ENCODE peak calls at places on chromosomes 7 and 10, in eight cellular contexts. One of them, this sample, is unnamed.

GRCh38 chr7:1947586-1948217 is 277.6 kb downstream of the ELFN1 start:
- DNase-seq in HFF-Myc: no peak
- DNase-seq in IMR-90: no peak
- DNase-seq in GM20000: no peak
- DNase-seq in NCI-H1105 treated with DMSO at 0.1 percent for 48 hours: no peak
- DNase-seq in H7: no peak
- DNase-seq in ACHN: no peak
- DNase-seq in NCI-H187: no peak
- DNase-seq in this sample: no peak

GRCh38 chr10:127296696-127297095 is 100.3 kb upstream of the INSYN2A start:
- DNase-seq in IMR-90: no peak
- DNase-seq in HFF-Myc: no peak
- DNase-seq in H7: peak; percentile 38
- DNase-seq in GM20000: no peak
- DNase-seq in NCI-H187: no peak
- DNase-seq in ACHN: no peak
- DNase-seq in NCI-H1105 treated with DMSO at 0.1 percent for 48 hours: no peak
- DNase-seq in this sample: no peak

GRCh38 chr10:78025685-78026364 is 3.5 kb downstream of the POLR3A start:
- DNase-seq in GM20000: no peak
- DNase-seq in IMR-90: peak; percentile 79
- DNase-seq in HFF-Myc: no peak
- DNase-seq in ACHN: peak; percentile 29
- DNase-seq in NCI-H187: no peak
- DNase-seq in H7: no peak
- DNase-seq in NCI-H1105 treated with DMSO at 0.1 percent for 48 hours: no peak
- DNase-seq in this sample: no peak

GRCh38 chr10:121800831-121801230 is 127.0 kb downstream of the ATE1 start:
- DNase-seq in HFF-Myc: no peak
- DNase-seq in NCI-H1105 treated with DMSO at 0.1 percent for 48 hours: no peak
- DNase-seq in NCI-H187: no peak
- DNase-seq in IMR-90: no peak
- DNase-seq in ACHN: no peak
- DNase-seq in GM20000: no peak
- DNase-seq in H7: no peak
- DNase-seq in this sample: peak; percentile 5

GRCh38 chr10:6065845-6066244 is 3.7 kb upstream of the IL2RA start:
- DNase-seq in NCI-H1105 treated with DMSO at 0.1 percent for 48 hours: no peak
- DNase-seq in IMR-90: no peak
- DNase-seq in GM20000: no peak
- DNase-seq in H7: no peak
- DNase-seq in ACHN: no peak
- DNase-seq in NCI-H187: no peak
- DNase-seq in HFF-Myc: no peak
- DNase-seq in this sample: no peak

GRCh38 chr7:98553666-98554065 is 63.4 kb upstream of the NPTX2 start:
- DNase-seq in HFF-Myc: no peak
- DNase-seq in H7: no peak
- DNase-seq in NCI-H187: no peak
- DNase-seq in GM20000: no peak
- DNase-seq in IMR-90: no peak
- DNase-seq in ACHN: no peak
- DNase-seq in NCI-H1105 treated with DMSO at 0.1 percent for 48 hours: no peak
- DNase-seq in this sample: no peak

GRCh38 chr7:21572914-21573313 is 30.1 kb downstream of the DNAH11 start:
- DNase-seq in HFF-Myc: no peak
- DNase-seq in GM20000: no peak
- DNase-seq in ACHN: peak; percentile 5
- DNase-seq in NCI-H1105 treated with DMSO at 0.1 percent for 48 hours: no peak
- DNase-seq in IMR-90: no peak
- DNase-seq in NCI-H187: no peak
- DNase-seq in H7: no peak
- DNase-seq in this sample: no peak

GRCh38 chr7:34133983-34134782 is 228.8 kb downstream of the BMPER start:
- DNase-seq in NCI-H187: peak; percentile 33
- DNase-seq in H7: peak; percentile 84
- DNase-seq in GM20000: peak; percentile 25
- DNase-seq in HFF-Myc: peak; percentile 66
- DNase-seq in NCI-H1105 treated with DMSO at 0.1 percent for 48 hours: peak; percentile 70
- DNase-seq in IMR-90: peak; percentile 84
- DNase-seq in ACHN: peak; percentile 70
- DNase-seq in this sample: peak; percentile 87

GRCh38 chr7:13282377-13282980 is 595.0 kb downstream of the ARL4A start:
- DNase-seq in GM20000: no peak
- DNase-seq in H7: no peak
- DNase-seq in ACHN: peak; percentile 44
- DNase-seq in IMR-90: peak; percentile 54
- DNase-seq in NCI-H187: no peak
- DNase-seq in HFF-Myc: no peak
- DNase-seq in NCI-H1105 treated with DMSO at 0.1 percent for 48 hours: peak; percentile 65
- DNase-seq in this sample: peak; percentile 24

This sample was measured in cardiac muscle cell.